ENCODE peak calls at places on chromosome 10, in four cellular contexts. One of them, this sample, is unnamed.

GRCh38 chr10:24762161-24762924 is 38.7 kb upstream of the ARHGAP21 start:
- DNase-seq in HFF-Myc: no peak
- DNase-seq in OCI-LY7: no peak
- DNase-seq in CD8-positive, alpha-beta T cell: no peak
- DNase-seq in this sample: peak

GRCh38 chr10:125840955-125841354 is 17.6 kb downstream of the BCCIP start:
- DNase-seq in HFF-Myc: peak
- DNase-seq in OCI-LY7: no peak
- DNase-seq in CD8-positive, alpha-beta T cell: no peak
- DNase-seq in this sample: no peak

GRCh38 chr10:34049887-34050286 is 715.4 kb upstream of the NRP1 start:
- DNase-seq in HFF-Myc: no peak
- DNase-seq in OCI-LY7: no peak
- DNase-seq in CD8-positive, alpha-beta T cell: no peak
- DNase-seq in this sample: no peak

GRCh38 chr10:47165711-47166404 is 134.1 kb upstream of the GDF10 start:
- DNase-seq in HFF-Myc: no peak
- DNase-seq in OCI-LY7: no peak
- DNase-seq in CD8-positive, alpha-beta T cell: no peak
- DNase-seq in this sample: no peak

GRCh38 chr10:60573342-60573741 is 183.7 kb upstream of the ANK3 start:
- DNase-seq in HFF-Myc: no peak
- DNase-seq in OCI-LY7: no peak
- DNase-seq in CD8-positive, alpha-beta T cell: no peak
- DNase-seq in this sample: no peak

GRCh38 chr10:126663880-126664279 is 6.6 kb downstream of the C10orf90 start:
- DNase-seq in HFF-Myc: no peak
- DNase-seq in OCI-LY7: no peak
- DNase-seq in CD8-positive, alpha-beta T cell: no peak
- DNase-seq in this sample: no peak

GRCh38 chr10:96287392-96288105 is 16.2 kb upstream of the BLNK start:
- DNase-seq in HFF-Myc: peak
- DNase-seq in OCI-LY7: peak
- DNase-seq in CD8-positive, alpha-beta T cell: no peak
- DNase-seq in this sample: peak

GRCh38 chr10:22682237-22683192 is 31.9 kb downstream of the PIP4K2A start:
- DNase-seq in HFF-Myc: no peak
- DNase-seq in OCI-LY7: peak
- DNase-seq in CD8-positive, alpha-beta T cell: peak
- DNase-seq in this sample: peak

GRCh38 chr10:127048630-127049029 is 143.4 kb downstream of the DOCK1 start:
- DNase-seq in HFF-Myc: no peak
- DNase-seq in OCI-LY7: no peak
- DNase-seq in CD8-positive, alpha-beta T cell: no peak
- DNase-seq in this sample: no peak

GRCh38 chr10:62648941-62649340 is 155.6 kb upstream of the ADO start:
- DNase-seq in HFF-Myc: no peak
- DNase-seq in OCI-LY7: peak
- DNase-seq in CD8-positive, alpha-beta T cell: no peak
- DNase-seq in this sample: no peak

GRCh38 chr10:131685576-131685975 is 215.2 kb upstream of the PPP2R2D start:
- DNase-seq in HFF-Myc: no peak
- DNase-seq in OCI-LY7: no peak
- DNase-seq in CD8-positive, alpha-beta T cell: no peak
- DNase-seq in this sample: no peak

GRCh38 chr10:79260803-79261740 is 86.2 kb upstream of the PPIF start:
- DNase-seq in HFF-Myc: no peak
- DNase-seq in OCI-LY7: no peak
- DNase-seq in CD8-positive, alpha-beta T cell: no peak
- DNase-seq in this sample: no peak

GRCh38 chr10:36188054-36188453 is 546.0 kb upstream of the FZD8 start:
- DNase-seq in HFF-Myc: no peak
- DNase-seq in OCI-LY7: no peak
- DNase-seq in CD8-positive, alpha-beta T cell: no peak
- DNase-seq in this sample: no peak

GRCh38 chr10:78919111-78919966 is 149.4 kb upstream of the ZMIZ1 start:
- DNase-seq in HFF-Myc: no peak
- DNase-seq in OCI-LY7: no peak
- DNase-seq in CD8-positive, alpha-beta T cell: no peak
- DNase-seq in this sample: no peak

GRCh38 chr10:34731885-34732701 is 83.0 kb downstream of the PARD3 start:
- DNase-seq in HFF-Myc: no peak
- DNase-seq in OCI-LY7: no peak
- DNase-seq in CD8-positive, alpha-beta T cell: no peak
- DNase-seq in this sample: no peak

GRCh38 chr10:22805304-22805703 is 90.9 kb upstream of the PIP4K2A start:
- DNase-seq in HFF-Myc: peak
- DNase-seq in OCI-LY7: no peak
- DNase-seq in CD8-positive, alpha-beta T cell: no peak
- DNase-seq in this sample: no peak

GRCh38 chr10:10596256-10596655 is 421.4 kb upstream of the CELF2 start:
- DNase-seq in HFF-Myc: no peak
- DNase-seq in OCI-LY7: no peak
- DNase-seq in CD8-positive, alpha-beta T cell: no peak
- DNase-seq in this sample: no peak

GRCh38 chr10:129707406-129708388 is 240.7 kb downstream of the MGMT start:
- DNase-seq in HFF-Myc: no peak
- DNase-seq in OCI-LY7: no peak
- DNase-seq in CD8-positive, alpha-beta T cell: no peak
- DNase-seq in this sample: no peak

GRCh38 chr10:45418859-45419672 is 45.0 kb downstream of the ALOX5 start:
- DNase-seq in HFF-Myc: no peak
- DNase-seq in OCI-LY7: no peak
- DNase-seq in CD8-positive, alpha-beta T cell: no peak
- DNase-seq in this sample: no peak

GRCh38 chr10:26588611-26589010 is 108.9 kb upstream of the PDSS1 start:
- DNase-seq in HFF-Myc: no peak
- DNase-seq in OCI-LY7: no peak
- DNase-seq in CD8-positive, alpha-beta T cell: no peak
- DNase-seq in this sample: no peak

GRCh38 chr10:110901954-110902819 is 16.8 kb downstream of the BBIP1 start:
- DNase-seq in HFF-Myc: no peak
- DNase-seq in OCI-LY7: no peak
- DNase-seq in CD8-positive, alpha-beta T cell: no peak
- DNase-seq in this sample: no peak

GRCh38 chr10:101014230-101014884 is 14.7 kb downstream of the LZTS2 start:
- DNase-seq in HFF-Myc: no peak
- DNase-seq in OCI-LY7: peak
- DNase-seq in CD8-positive, alpha-beta T cell: peak
- DNase-seq in this sample: peak

GRCh38 chr10:125158528-125159485 is 1.6 kb downstream of the CTBP2 start:
- DNase-seq in HFF-Myc: no peak
- DNase-seq in OCI-LY7: no peak
- DNase-seq in CD8-positive, alpha-beta T cell: no peak
- DNase-seq in this sample: no peak

GRCh38 chr10:126640391-126640790 is 30.1 kb downstream of the C10orf90 start:
- DNase-seq in HFF-Myc: no peak
- DNase-seq in OCI-LY7: no peak
- DNase-seq in CD8-positive, alpha-beta T cell: no peak
- DNase-seq in this sample: no peak

GRCh38 chr10:24916365-24916764 is 36.0 kb downstream of the PRTFDC1 start:
- DNase-seq in HFF-Myc: no peak
- DNase-seq in OCI-LY7: no peak
- DNase-seq in CD8-positive, alpha-beta T cell: no peak
- DNase-seq in this sample: no peak

GRCh38 chr10:67277402-67277801 is 351.6 kb downstream of the LRRTM3 start:
- DNase-seq in HFF-Myc: no peak
- DNase-seq in OCI-LY7: no peak
- DNase-seq in CD8-positive, alpha-beta T cell: no peak
- DNase-seq in this sample: no peak

GRCh38 chr10:33178026-33178755 is 156.3 kb downstream of the NRP1 start:
- DNase-seq in HFF-Myc: no peak
- DNase-seq in OCI-LY7: no peak
- DNase-seq in CD8-positive, alpha-beta T cell: no peak
- DNase-seq in this sample: no peak

GRCh38 chr10:6957851-6958250 is 377.8 kb upstream of the PRKCQ start:
- DNase-seq in HFF-Myc: no peak
- DNase-seq in OCI-LY7: no peak
- DNase-seq in CD8-positive, alpha-beta T cell: no peak
- DNase-seq in this sample: no peak

GRCh38 chr10:132107211-132107946 is 41.6 kb downstream of the JAKMIP3 start:
- DNase-seq in HFF-Myc: no peak
- DNase-seq in OCI-LY7: no peak
- DNase-seq in CD8-positive, alpha-beta T cell: no peak
- DNase-seq in this sample: no peak

GRCh38 chr10:118445535-118445934 is 103.4 kb upstream of the FAM204A start:
- DNase-seq in HFF-Myc: no peak
- DNase-seq in OCI-LY7: no peak
- DNase-seq in CD8-positive, alpha-beta T cell: no peak
- DNase-seq in this sample: no peak

GRCh38 chr10:109912335-109913282 is 10.7 kb downstream of the XPNPEP1 start:
- DNase-seq in HFF-Myc: no peak
- DNase-seq in OCI-LY7: peak
- DNase-seq in CD8-positive, alpha-beta T cell: no peak
- DNase-seq in this sample: peak

GRCh38 chr10:6273351-6273750 is 70.6 kb downstream of the PFKFB3 start:
- DNase-seq in HFF-Myc: no peak
- DNase-seq in OCI-LY7: no peak
- DNase-seq in CD8-positive, alpha-beta T cell: no peak
- DNase-seq in this sample: no peak

GRCh38 chr10:59281861-59282260 is 80.5 kb downstream of the FAM13C start:
- DNase-seq in HFF-Myc: no peak
- DNase-seq in OCI-LY7: no peak
- DNase-seq in CD8-positive, alpha-beta T cell: no peak
- DNase-seq in this sample: no peak

GRCh38 chr10:86670290-86670811 is 2.0 kb downstream of the LDB3 start:
- DNase-seq in HFF-Myc: no peak
- DNase-seq in OCI-LY7: no peak
- DNase-seq in CD8-positive, alpha-beta T cell: no peak
- DNase-seq in this sample: no peak
- H3K4me3 ChIP-seq in HFF-Myc: no peak
- H3K4me3 ChIP-seq in OCI-LY7: no peak
- H3K4me3 ChIP-seq in CD8-positive, alpha-beta T cell: no peak
- H3K4me3 ChIP-seq in this sample: no peak

GRCh38 chr10:81733547-81733946 is 141.4 kb upstream of the NRG3 start:
- DNase-seq in HFF-Myc: no peak
- DNase-seq in OCI-LY7: no peak
- DNase-seq in CD8-positive, alpha-beta T cell: no peak
- DNase-seq in this sample: no peak

GRCh38 chr10:81728692-81729091 is 146.3 kb upstream of the NRG3 start:
- DNase-seq in HFF-Myc: no peak
- DNase-seq in OCI-LY7: no peak
- DNase-seq in CD8-positive, alpha-beta T cell: no peak
- DNase-seq in this sample: no peak

GRCh38 chr10:81725851-81726250 is 149.1 kb upstream of the NRG3 start:
- DNase-seq in HFF-Myc: no peak
- DNase-seq in OCI-LY7: no peak
- DNase-seq in CD8-positive, alpha-beta T cell: no peak
- DNase-seq in this sample: no peak

DNA sequence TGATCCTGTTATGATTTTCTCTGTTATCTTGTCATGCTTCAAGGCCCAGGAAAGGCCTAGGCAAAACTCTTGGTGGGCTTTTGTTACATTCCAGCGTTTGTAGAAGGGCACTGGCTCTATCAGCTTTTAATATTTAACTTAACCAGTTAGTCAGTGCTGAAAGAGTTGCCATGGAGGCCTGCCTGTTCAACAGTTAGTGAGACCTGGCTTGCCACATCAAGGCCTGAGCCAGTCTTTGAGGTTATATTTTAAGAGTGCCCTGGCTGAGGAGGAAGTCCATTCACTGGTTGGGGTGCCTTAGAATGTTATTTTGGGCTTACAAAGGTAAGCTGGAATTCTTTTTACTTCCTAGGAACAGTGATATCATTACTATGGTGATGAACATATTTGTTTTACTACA is 144.1 kb upstream of the NRG3 start:
- DNase-seq in HFF-Myc: no peak
- DNase-seq in OCI-LY7: no peak
- DNase-seq in CD8-positive, alpha-beta T cell: no peak
- DNase-seq in this sample: no peak
- H3K4me3 ChIP-seq in HFF-Myc: no peak
- H3K4me3 ChIP-seq in OCI-LY7: no peak
- H3K4me3 ChIP-seq in CD8-positive, alpha-beta T cell: no peak
- H3K4me3 ChIP-seq in this sample: no peak

DNA sequence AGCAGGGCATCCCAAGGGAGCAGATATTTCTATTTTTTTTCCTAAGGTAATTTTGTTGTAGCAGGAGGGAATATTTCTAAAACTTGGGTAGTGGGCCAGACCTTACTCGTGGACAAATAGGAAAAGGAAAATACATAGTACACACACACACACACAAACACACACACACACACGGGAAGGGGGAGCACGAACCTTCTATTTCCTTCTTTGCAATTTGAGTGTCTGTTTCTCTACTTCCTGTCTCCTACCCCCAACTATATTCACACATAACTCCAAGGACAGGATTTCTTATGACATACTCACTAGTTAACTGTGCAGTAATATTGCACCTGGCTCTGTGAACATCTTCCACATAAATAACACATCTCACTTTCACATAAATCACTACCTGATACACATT is 4.4 kb downstream of the LDB1 start:
- DNase-seq in HFF-Myc: no peak
- DNase-seq in OCI-LY7: peak
- DNase-seq in CD8-positive, alpha-beta T cell: no peak
- DNase-seq in this sample: peak
- H3K4me3 ChIP-seq in HFF-Myc: peak
- H3K4me3 ChIP-seq in OCI-LY7: peak
- H3K4me3 ChIP-seq in CD8-positive, alpha-beta T cell: peak
- H3K4me3 ChIP-seq in this sample: peak

DNA sequence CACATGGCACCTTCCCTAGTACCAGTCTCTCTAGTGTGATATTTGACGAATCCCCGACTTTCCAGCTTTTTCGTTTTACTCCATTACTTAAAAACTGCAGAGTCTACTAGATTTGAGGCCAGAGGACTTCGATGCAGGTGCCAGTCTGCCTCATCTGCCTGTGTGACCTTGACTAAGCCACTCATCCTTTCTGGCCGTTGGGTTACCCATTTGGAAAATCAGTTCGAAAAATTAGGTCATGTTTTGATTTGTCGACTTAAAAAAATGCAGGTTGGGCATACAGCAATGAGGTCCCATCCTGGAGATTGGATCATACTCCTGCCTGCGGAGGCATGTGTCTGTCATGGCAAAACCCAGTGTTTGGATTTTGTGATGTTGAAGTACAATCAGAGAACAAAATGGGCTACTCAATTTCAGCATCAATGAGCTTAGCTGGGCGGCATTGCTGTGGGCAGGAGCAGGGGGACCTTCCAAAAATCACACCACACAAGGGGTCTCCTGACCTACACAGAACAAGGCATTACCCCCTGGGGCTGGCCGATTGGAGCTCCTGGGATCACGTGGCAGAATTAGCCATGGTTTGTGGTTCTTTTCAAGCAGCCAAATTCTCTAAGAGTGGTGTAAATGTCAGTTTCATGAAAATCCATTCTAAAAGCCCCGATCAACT is 111.4 kb downstream of the WDR11 start:
- DNase-seq in HFF-Myc: no peak
- DNase-seq in OCI-LY7: no peak
- DNase-seq in CD8-positive, alpha-beta T cell: no peak
- DNase-seq in this sample: no peak
- H3K4me3 ChIP-seq in HFF-Myc: no peak
- H3K4me3 ChIP-seq in OCI-LY7: no peak
- H3K4me3 ChIP-seq in CD8-positive, alpha-beta T cell: no peak
- H3K4me3 ChIP-seq in this sample: no peak